ENCODE peak calls at places on chromosomes 2 and 18, in six cellular contexts. One of them, this sample, is unnamed.

GRCh38 chr18:27780061-27780740 is 396.7 kb downstream of the CDH2 start:
- DNase-seq in A549: no peak
- DNase-seq in SK-N-SH: no peak
- DNase-seq in GM23338: no peak
- DNase-seq in GM12878: no peak
- DNase-seq in HL-60: no peak
- DNase-seq in this sample: no peak

GRCh38 chr2:181146171-181146570 is 165.8 kb downstream of the UBE2E3 start:
- DNase-seq in A549: no peak
- DNase-seq in SK-N-SH: no peak
- DNase-seq in GM23338: no peak
- DNase-seq in GM12878: no peak
- DNase-seq in HL-60: no peak
- DNase-seq in this sample: no peak

GRCh38 chr18:13259701-13260100 is 41.1 kb downstream of the LDLRAD4 start:
- DNase-seq in A549: no peak
- DNase-seq in SK-N-SH: no peak
- DNase-seq in GM23338: no peak
- DNase-seq in GM12878: no peak
- DNase-seq in HL-60: no peak
- DNase-seq in this sample: no peak

GRCh38 chr2:196208915-196209314 is 37.5 kb upstream of the STK17B start:
- DNase-seq in A549: no peak
- DNase-seq in SK-N-SH: no peak
- DNase-seq in GM23338: no peak
- DNase-seq in GM12878: no peak
- DNase-seq in HL-60: no peak
- DNase-seq in this sample: no peak

GRCh38 chr2:108945969-108946368 is 43.1 kb downstream of the EDAR start:
- DNase-seq in A549: no peak
- DNase-seq in SK-N-SH: no peak
- DNase-seq in GM23338: no peak
- DNase-seq in GM12878: no peak
- DNase-seq in HL-60: no peak
- DNase-seq in this sample: no peak

GRCh38 chr2:205546417-205546816 is 135.9 kb upstream of the NRP2 start:
- DNase-seq in A549: no peak
- DNase-seq in SK-N-SH: no peak
- DNase-seq in GM23338: no peak
- DNase-seq in GM12878: no peak
- DNase-seq in HL-60: peak; percentile 37
- DNase-seq in this sample: no peak

GRCh38 chr18:79912409-79912991 is 39.0 kb downstream of the SLC66A2 start:
- DNase-seq in A549: no peak
- DNase-seq in SK-N-SH: no peak
- DNase-seq in GM23338: no peak
- DNase-seq in GM12878: no peak
- DNase-seq in HL-60: no peak
- DNase-seq in this sample: no peak

GRCh38 chr2:178419123-178419522 is 31.9 kb downstream of the PRKRA start:
- DNase-seq in A549: no peak
- DNase-seq in SK-N-SH: no peak
- DNase-seq in GM23338: no peak
- DNase-seq in GM12878: no peak
- DNase-seq in HL-60: no peak
- DNase-seq in this sample: no peak

GRCh38 chr18:63025251-63025710 is 294.3 kb downstream of the BCL2 start:
- DNase-seq in A549: no peak
- DNase-seq in SK-N-SH: peak; percentile 68
- DNase-seq in GM23338: peak; percentile 82
- DNase-seq in GM12878: no peak
- DNase-seq in HL-60: no peak
- DNase-seq in this sample: no peak

GRCh38 chr18:76530846-76531245 is 35.8 kb upstream of the ZNF516 start:
- DNase-seq in A549: no peak
- DNase-seq in SK-N-SH: no peak
- DNase-seq in GM23338: no peak
- DNase-seq in GM12878: no peak
- DNase-seq in HL-60: no peak
- DNase-seq in this sample: no peak

GRCh38 chr2:240962371-240963064 is 35.9 kb upstream of the SNED1 start:
- DNase-seq in A549: no peak
- DNase-seq in SK-N-SH: peak; percentile 58
- DNase-seq in GM23338: peak; percentile 31
- DNase-seq in GM12878: no peak
- DNase-seq in HL-60: no peak
- DNase-seq in this sample: no peak

GRCh38 chr2:120310136-120310535 is 35.8 kb upstream of the INHBB start:
- DNase-seq in A549: no peak
- DNase-seq in SK-N-SH: no peak
- DNase-seq in GM23338: peak; percentile 54
- DNase-seq in GM12878: peak; percentile 76
- DNase-seq in HL-60: no peak
- DNase-seq in this sample: no peak

GRCh38 chr2:160042054-160042453 is 20.4 kb downstream of the PLA2R1 start:
- DNase-seq in A549: no peak
- DNase-seq in SK-N-SH: no peak
- DNase-seq in GM23338: no peak
- DNase-seq in GM12878: no peak
- DNase-seq in HL-60: no peak
- DNase-seq in this sample: no peak

GRCh38 chr2:218281449-218281848 is 10.9 kb downstream of the TMBIM1 start:
- DNase-seq in A549: no peak
- DNase-seq in SK-N-SH: no peak
- DNase-seq in GM23338: no peak
- DNase-seq in GM12878: no peak
- DNase-seq in HL-60: no peak
- DNase-seq in this sample: no peak

GRCh38 chr2:50006327-50006726 is 852.0 kb upstream of the FSHR start:
- DNase-seq in A549: no peak
- DNase-seq in SK-N-SH: no peak
- DNase-seq in GM23338: peak; percentile 71
- DNase-seq in GM12878: no peak
- DNase-seq in HL-60: no peak
- DNase-seq in this sample: no peak

GRCh38 chr2:158671381-158672245 is 123.5 kb upstream of the DAPL1 start:
- DNase-seq in A549: no peak
- DNase-seq in SK-N-SH: peak; percentile 33
- DNase-seq in GM23338: no peak
- DNase-seq in GM12878: no peak
- DNase-seq in HL-60: no peak
- DNase-seq in this sample: no peak

GRCh38 chr18:5729983-5730699 is 165.2 kb downstream of the TMEM200C start:
- DNase-seq in A549: no peak
- DNase-seq in SK-N-SH: no peak
- DNase-seq in GM23338: no peak
- DNase-seq in GM12878: no peak
- DNase-seq in HL-60: no peak
- DNase-seq in this sample: no peak

GRCh38 chr2:128809880-128810279 is 491.2 kb upstream of the HS6ST1 start:
- DNase-seq in A549: no peak
- DNase-seq in SK-N-SH: no peak
- DNase-seq in GM23338: no peak
- DNase-seq in GM12878: no peak
- DNase-seq in HL-60: no peak
- DNase-seq in this sample: no peak

GRCh38 chr2:69494126-69494525 is 56.9 kb upstream of the NFU1 start:
- DNase-seq in A549: no peak
- DNase-seq in SK-N-SH: peak; percentile 24
- DNase-seq in GM23338: no peak
- DNase-seq in GM12878: no peak
- DNase-seq in HL-60: no peak
- DNase-seq in this sample: no peak

GRCh38 chr18:64409511-64409910 is 260.6 kb upstream of the LINC00305 start:
- DNase-seq in A549: no peak
- DNase-seq in SK-N-SH: no peak
- DNase-seq in GM23338: peak; percentile 80
- DNase-seq in GM12878: no peak
- DNase-seq in HL-60: no peak
- DNase-seq in this sample: no peak

GRCh38 chr2:226329180-226329579 is 470.4 kb downstream of the IRS1 start:
- DNase-seq in A549: no peak
- DNase-seq in SK-N-SH: no peak
- DNase-seq in GM23338: no peak
- DNase-seq in GM12878: no peak
- DNase-seq in HL-60: no peak
- DNase-seq in this sample: no peak

GRCh38 chr2:237157551-237158102 is 71.9 kb downstream of the COPS8 start:
- DNase-seq in A549: no peak
- DNase-seq in SK-N-SH: no peak
- DNase-seq in GM23338: no peak
- DNase-seq in GM12878: no peak
- DNase-seq in HL-60: no peak
- DNase-seq in this sample: no peak

GRCh38 chr2:237158194-237158593 is 72.5 kb downstream of the COPS8 start:
- DNase-seq in A549: no peak
- DNase-seq in SK-N-SH: no peak
- DNase-seq in GM23338: no peak
- DNase-seq in GM12878: no peak
- DNase-seq in HL-60: no peak
- DNase-seq in this sample: no peak

GRCh38 chr2:237156857-237157550 is 71.3 kb downstream of the COPS8 start:
- DNase-seq in A549: no peak
- DNase-seq in SK-N-SH: no peak
- DNase-seq in GM23338: no peak
- DNase-seq in GM12878: no peak
- DNase-seq in HL-60: no peak
- DNase-seq in this sample: no peak

GRCh38 chr2:237154894-237155851 is 69.5 kb downstream of the COPS8 start:
- DNase-seq in A549: no peak
- DNase-seq in SK-N-SH: peak; percentile 39
- DNase-seq in GM23338: no peak
- DNase-seq in GM12878: peak; percentile 75
- DNase-seq in HL-60: no peak
- DNase-seq in this sample: no peak

DNA sequence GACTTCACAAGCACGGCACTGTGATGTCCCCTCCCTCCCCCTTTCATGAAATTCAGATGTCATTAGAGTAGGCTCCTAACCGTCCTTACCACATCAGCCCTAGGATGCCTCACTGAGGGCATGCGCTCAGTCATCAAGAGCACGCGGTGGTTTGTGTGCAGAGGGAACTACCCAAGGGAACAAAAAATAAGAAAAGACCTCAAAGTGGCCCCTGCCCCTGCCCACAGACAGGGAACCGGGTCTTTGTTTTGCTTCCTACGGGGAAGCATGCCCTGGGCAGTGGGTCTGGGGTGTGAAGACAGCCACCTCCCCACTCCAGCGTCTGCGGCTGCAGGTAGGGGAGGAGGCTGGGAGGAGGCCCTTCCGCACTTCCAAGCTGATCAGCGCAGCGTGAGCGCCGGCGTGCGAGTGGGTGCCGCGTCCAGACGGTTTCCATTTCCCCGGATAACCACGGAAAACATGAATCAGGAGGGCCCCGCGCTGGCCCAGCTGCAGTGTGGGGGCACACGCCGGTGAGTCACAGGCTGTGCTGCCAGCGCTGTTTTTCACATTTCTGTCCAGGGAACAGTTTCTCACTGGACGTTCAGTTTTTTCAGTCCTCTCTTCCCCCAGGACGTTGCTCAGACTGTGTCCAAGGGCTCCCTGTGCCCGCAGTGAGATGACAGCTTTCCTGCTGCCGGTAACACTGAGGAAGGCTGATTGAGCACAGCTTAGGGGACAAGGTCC is 70.6 kb downstream of the COPS8 start:
- DNase-seq in A549: no peak
- DNase-seq in SK-N-SH: peak; percentile 37
- DNase-seq in GM23338: no peak
- DNase-seq in GM12878: no peak
- DNase-seq in HL-60: no peak
- DNase-seq in this sample: no peak
- TF ChIP-seq REST in A549: no peak
- TF ChIP-seq REST in SK-N-SH: no peak
- TF ChIP-seq REST in GM23338: no peak
- TF ChIP-seq REST in GM12878: no peak
- TF ChIP-seq REST in HL-60: no peak
- TF ChIP-seq REST in this sample: no peak

DNA sequence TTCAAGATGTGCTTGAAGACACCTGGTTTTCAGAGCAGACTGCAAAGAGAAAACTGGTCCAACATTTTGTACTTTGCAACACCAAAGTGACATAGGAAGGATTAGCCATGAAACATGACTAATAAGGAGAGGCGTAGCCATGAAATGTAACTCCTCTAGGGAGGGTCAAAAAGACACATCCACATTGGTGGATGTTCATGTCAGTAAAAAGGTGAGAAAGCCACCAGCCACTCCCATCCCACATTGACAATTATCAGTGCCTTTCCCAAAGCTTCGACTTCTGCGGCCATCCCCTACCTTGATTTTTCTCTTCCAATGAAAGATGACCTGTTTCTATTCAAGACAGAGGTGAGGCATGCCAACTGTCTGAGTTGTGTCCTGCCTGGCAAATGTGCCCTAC is 223.2 kb downstream of the ALK start:
- DNase-seq in A549: no peak
- DNase-seq in SK-N-SH: no peak
- DNase-seq in GM23338: no peak
- DNase-seq in GM12878: no peak
- DNase-seq in HL-60: no peak
- DNase-seq in this sample: no peak
- TF ChIP-seq REST in A549: no peak
- TF ChIP-seq REST in SK-N-SH: no peak
- TF ChIP-seq REST in GM23338: no peak
- TF ChIP-seq REST in GM12878: no peak
- TF ChIP-seq REST in HL-60: no peak
- TF ChIP-seq REST in this sample: no peak

GRCh38 chr2:42085706-42086487 is 38.1 kb downstream of the PKDCC start:
- DNase-seq in A549: no peak
- DNase-seq in SK-N-SH: no peak
- DNase-seq in GM23338: no peak
- DNase-seq in GM12878: no peak
- DNase-seq in HL-60: no peak
- DNase-seq in this sample: no peak

GRCh38 chr2:42084231-42084671 is 36.4 kb downstream of the PKDCC start:
- DNase-seq in A549: no peak
- DNase-seq in SK-N-SH: no peak
- DNase-seq in GM23338: no peak
- DNase-seq in GM12878: no peak
- DNase-seq in HL-60: no peak
- DNase-seq in this sample: no peak

GRCh38 chr2:42087857-42088195 is 40.0 kb downstream of the PKDCC start:
- DNase-seq in A549: no peak
- DNase-seq in SK-N-SH: no peak
- DNase-seq in GM23338: no peak
- DNase-seq in GM12878: no peak
- DNase-seq in HL-60: no peak
- DNase-seq in this sample: no peak

GRCh38 chr2:42087137-42087856 is 39.5 kb downstream of the PKDCC start:
- DNase-seq in A549: no peak
- DNase-seq in SK-N-SH: no peak
- DNase-seq in GM23338: no peak
- DNase-seq in GM12878: no peak
- DNase-seq in HL-60: no peak
- DNase-seq in this sample: no peak

GRCh38 chr2:42086500-42086953 is 38.7 kb downstream of the PKDCC start:
- DNase-seq in A549: peak; percentile 71
- DNase-seq in SK-N-SH: peak; percentile 87
- DNase-seq in GM23338: peak; percentile 85
- DNase-seq in GM12878: no peak
- DNase-seq in HL-60: no peak
- DNase-seq in this sample: peak; percentile 35
- TF ChIP-seq REST in A549: no peak
- TF ChIP-seq REST in SK-N-SH: no peak
- TF ChIP-seq REST in GM23338: no peak
- TF ChIP-seq REST in GM12878: no peak
- TF ChIP-seq REST in HL-60: no peak
- TF ChIP-seq REST in this sample: no peak

GRCh38 chr18:9449580-9449979 is 25.7 kb upstream of the RALBP1 start:
- DNase-seq in A549: no peak
- DNase-seq in SK-N-SH: no peak
- DNase-seq in GM23338: no peak
- DNase-seq in GM12878: no peak
- DNase-seq in HL-60: no peak
- DNase-seq in this sample: no peak
- TF ChIP-seq REST in A549: no peak
- TF ChIP-seq REST in SK-N-SH: no peak
- TF ChIP-seq REST in GM23338: no peak
- TF ChIP-seq REST in GM12878: no peak
- TF ChIP-seq REST in HL-60: no peak
- TF ChIP-seq REST in this sample: no peak

This sample was measured in HCT116.